ENCODE peak calls at places on chromosomes 11 and 22, in seven cellular contexts. S is K562, U is SK-N-SH, D is GM12891, J is GM12878, I is H1, Q is HepG2. H is an unnamed sample.

GRCh38 chr22:26564181-26564580 is 25.8 kb downstream of the TPST2 start:
- DNase-seq in U (no peak), Q (no peak), I (no peak), D (no peak), J (no peak), S (no peak), H (no peak)

GRCh38 chr11:129894281-129895125 is 875 bp downstream of the NFRKB start:
- DNase-seq in J (no peak), D (peak), S (no peak), I (no peak), Q (no peak), U (no peak), H (peak)

GRCh38 chr22:22895776-22896445 is 8.3 kb downstream of the IGLL5 start:
- DNase-seq in D (no peak), S (peak), I (no peak), J (no peak), Q (no peak), U (no peak), H (no peak)

GRCh38 chr11:105673089-105673488 is 63.2 kb downstream of the GRIA4 start:
- DNase-seq in Q (peak), J (no peak), D (no peak), I (peak), U (no peak), S (peak), H (no peak)

GRCh38 chr11:124950606-124951330 is 3.2 kb upstream of the CCDC15 start:
- DNase-seq in Q (no peak), D (no peak), J (no peak), S (no peak), U (no peak), I (no peak), H (no peak)

GRCh38 chr11:131447268-131447667 is 76.9 kb downstream of the NTM start:
- DNase-seq in U (no peak), D (no peak), J (no peak), Q (no peak), I (no peak), S (no peak), H (no peak)

GRCh38 chr22:23288301-23289129 is 108.2 kb downstream of the BCR start:
- DNase-seq in D (no peak), Q (no peak), S (peak), J (no peak), I (no peak), U (no peak), H (no peak)

GRCh38 chr11:31810779-31811647 is at the start of gene PAX6:
- DNase-seq in J (peak), I (peak), D (no peak), S (peak), U (peak), Q (peak), H (no peak)

GRCh38 chr11:36177837-36178236 is 111.4 kb downstream of the COMMD9 start:
- DNase-seq in D (no peak), I (no peak), S (no peak), J (no peak), Q (no peak), U (no peak), H (no peak)

GRCh38 chr22:17769013-17769715 is 5.1 kb downstream of the BID start:
- DNase-seq in D (no peak), Q (no peak), S (no peak), U (no peak), I (no peak), J (no peak), H (no peak)

GRCh38 chr11:132496341-132496740 is 1036.0 kb downstream of the OPCML start:
- DNase-seq in D (no peak), S (no peak), I (no peak), U (no peak), Q (no peak), J (no peak), H (no peak)

GRCh38 chr11:22792497-22792896 is 37.1 kb downstream of the SVIP start:
- DNase-seq in S (peak), I (no peak), J (no peak), Q (peak), D (no peak), U (no peak), H (no peak)

GRCh38 chr22:16937811-16938210 is 70.2 kb downstream of the GAB4 start:
- DNase-seq in I (no peak), Q (no peak), J (no peak), U (no peak), D (no peak), S (no peak), H (no peak)

GRCh38 chr11:22193348-22194051 is 615 bp downstream of the ANO5 start:
- DNase-seq in S (peak), U (peak), I (peak), D (peak), Q (no peak), J (no peak), H (peak)

GRCh38 chr22:23180301-23180892 is at the start of gene BCR:
- DNase-seq in I (no peak), D (peak), J (no peak), Q (no peak), S (peak), U (peak), H (peak)

DNA sequence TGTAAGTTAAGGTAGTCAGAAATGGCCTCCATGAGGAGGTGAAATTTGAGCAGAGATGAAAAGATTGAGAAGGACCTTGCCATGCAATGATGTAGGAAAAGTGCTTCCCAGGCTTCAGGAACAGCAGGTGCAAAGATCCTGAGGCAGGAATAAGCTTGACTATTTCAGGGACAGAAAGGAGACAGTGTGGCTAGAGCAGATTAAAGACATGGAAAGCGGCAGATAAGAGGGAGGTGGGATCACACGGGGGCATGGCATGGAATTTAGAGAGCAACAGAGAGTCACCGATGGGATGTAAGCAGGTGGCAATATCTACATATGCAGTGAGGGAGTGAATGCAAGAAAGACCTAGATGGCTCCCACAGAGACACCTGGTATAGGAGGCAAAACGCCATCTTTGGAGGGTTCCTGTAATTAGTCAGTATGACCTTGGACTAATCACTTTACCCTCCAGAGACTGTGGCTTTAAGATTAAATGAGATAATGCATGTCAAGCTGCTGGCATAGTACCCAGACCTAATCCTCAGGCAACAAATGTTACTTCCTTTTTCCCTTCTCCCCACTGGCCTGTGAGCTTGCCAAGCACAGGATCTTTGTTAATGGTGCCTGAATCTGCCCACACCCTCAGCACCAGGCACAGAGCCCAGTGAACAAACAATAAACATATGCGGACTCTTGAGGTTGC is 24.6 kb upstream of the ACER3 start:
- DNase-seq in U (no peak), Q (no peak), D (no peak), I (no peak), J (no peak), S (no peak), H (no peak)
- TF ChIP-seq TAF1 in U (no peak), Q (no peak), D (no peak), I (no peak), J (no peak), S (no peak), H (no peak)

GRCh38 chr22:38731703-38732161 is 24.1 kb downstream of the SUN2 start:
- DNase-seq in Q (no peak), D (no peak), S (no peak), U (no peak), J (no peak), I (no peak), H (no peak)

GRCh38 chr22:38732251-38732815 is 23.5 kb downstream of the SUN2 start:
- DNase-seq in J (no peak), I (no peak), U (no peak), Q (no peak), D (no peak), S (no peak), H (no peak)

GRCh38 chr22:38735126-38735464 is 20.7 kb downstream of the SUN2 start:
- DNase-seq in D (no peak), U (no peak), I (no peak), J (no peak), Q (no peak), S (no peak), H (no peak)

GRCh38 chr22:38734203-38735100 is 21.3 kb downstream of the SUN2 start:
- DNase-seq in D (no peak), J (no peak), U (no peak), I (no peak), S (no peak), Q (no peak), H (no peak)

DNA sequence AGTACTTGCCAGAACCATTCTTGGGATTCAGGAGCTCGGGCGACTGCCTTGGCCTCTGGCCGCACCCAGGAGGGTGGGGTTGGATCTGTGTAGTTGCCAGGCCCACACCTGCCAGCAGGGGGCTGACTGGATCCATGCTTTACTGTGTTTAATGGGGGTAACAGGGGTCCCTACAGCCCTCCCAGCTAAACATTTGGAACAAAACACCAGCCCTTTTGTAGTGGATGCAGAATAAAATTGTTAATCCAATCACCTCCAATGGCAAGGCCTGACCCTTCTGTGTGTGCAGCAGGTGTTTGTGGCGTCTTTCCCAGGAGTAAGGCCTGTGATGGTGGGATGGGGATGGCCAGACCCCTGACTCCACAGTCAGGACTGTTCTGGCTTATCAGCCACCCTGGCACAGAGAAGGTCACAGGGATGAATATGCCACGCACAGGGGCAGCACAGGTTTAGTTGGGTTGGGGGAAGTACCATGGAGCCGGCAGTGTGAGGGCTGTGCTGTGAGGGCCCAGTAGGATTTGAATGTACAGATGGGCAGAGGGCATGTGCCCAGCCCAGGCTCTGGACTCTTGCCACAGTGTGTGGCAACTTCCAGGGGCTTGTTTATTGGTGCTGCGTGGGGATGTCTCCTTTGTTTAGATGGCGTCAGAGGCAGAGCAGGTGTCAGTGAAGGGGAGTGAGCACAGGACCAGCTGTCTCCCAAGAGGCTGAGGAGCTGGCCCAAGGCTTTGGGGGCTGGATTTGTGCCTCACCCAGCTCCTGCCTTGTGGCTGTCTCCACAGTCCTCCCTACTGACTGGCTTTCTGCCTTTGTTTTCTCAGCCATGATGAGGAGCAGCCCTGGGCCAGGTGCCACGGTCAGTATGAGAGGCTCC is 22.2 kb downstream of the SUN2 start:
- DNase-seq in D (no peak), U (peak), I (peak), S (peak), J (no peak), Q (peak), H (peak)
- TF ChIP-seq TAF1 in D (no peak), U (no peak), I (no peak), S (no peak), J (no peak), Q (no peak), H (no peak)

DNA sequence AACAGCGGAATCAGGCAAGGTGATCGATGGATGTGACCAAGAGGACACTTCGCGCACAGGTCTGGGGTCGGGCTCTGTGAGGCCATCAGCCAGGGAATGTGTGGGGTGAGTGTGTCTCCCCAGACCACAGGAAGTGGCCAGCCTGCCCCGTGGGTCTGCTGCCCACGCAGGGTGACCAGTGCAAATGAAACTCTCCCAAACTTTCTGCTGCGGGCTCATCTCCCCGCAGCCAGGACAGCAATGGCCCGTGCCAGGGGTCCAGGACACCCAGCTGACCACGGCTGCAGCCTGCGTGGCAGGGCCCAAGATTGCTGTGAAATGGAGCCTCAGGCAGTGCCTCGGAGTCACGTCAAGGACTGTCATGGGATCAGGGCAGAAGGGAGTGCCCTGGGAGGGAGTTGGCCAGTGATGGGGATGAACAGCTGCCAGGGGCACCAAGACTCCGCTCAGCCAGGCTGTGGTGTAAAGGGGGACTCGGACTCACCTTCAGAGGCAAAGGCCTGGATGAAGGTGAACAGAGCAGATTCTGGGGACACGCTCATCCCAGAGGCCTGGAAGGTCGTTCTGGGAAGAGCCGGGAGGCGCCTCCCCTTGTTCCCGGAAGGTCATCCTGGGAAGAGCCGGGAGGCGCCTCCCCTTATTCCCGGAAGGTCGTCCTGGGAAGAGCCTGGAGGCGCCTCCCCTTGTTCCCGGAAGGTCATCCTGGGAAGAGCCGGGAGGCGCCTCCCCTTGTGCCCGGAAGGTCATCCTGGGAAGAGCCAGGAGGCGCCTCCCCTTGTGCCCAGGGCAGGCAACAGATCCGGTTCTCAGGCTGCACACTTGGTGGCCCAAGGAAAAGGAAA is 252.6 kb downstream of the BRD1 start:
- DNase-seq in D (no peak), Q (no peak), I (no peak), S (no peak), U (peak), J (no peak), H (no peak)
- TF ChIP-seq TAF1 in D (no peak), Q (no peak), I (no peak), S (no peak), U (no peak), J (no peak), H (no peak)

DNA sequence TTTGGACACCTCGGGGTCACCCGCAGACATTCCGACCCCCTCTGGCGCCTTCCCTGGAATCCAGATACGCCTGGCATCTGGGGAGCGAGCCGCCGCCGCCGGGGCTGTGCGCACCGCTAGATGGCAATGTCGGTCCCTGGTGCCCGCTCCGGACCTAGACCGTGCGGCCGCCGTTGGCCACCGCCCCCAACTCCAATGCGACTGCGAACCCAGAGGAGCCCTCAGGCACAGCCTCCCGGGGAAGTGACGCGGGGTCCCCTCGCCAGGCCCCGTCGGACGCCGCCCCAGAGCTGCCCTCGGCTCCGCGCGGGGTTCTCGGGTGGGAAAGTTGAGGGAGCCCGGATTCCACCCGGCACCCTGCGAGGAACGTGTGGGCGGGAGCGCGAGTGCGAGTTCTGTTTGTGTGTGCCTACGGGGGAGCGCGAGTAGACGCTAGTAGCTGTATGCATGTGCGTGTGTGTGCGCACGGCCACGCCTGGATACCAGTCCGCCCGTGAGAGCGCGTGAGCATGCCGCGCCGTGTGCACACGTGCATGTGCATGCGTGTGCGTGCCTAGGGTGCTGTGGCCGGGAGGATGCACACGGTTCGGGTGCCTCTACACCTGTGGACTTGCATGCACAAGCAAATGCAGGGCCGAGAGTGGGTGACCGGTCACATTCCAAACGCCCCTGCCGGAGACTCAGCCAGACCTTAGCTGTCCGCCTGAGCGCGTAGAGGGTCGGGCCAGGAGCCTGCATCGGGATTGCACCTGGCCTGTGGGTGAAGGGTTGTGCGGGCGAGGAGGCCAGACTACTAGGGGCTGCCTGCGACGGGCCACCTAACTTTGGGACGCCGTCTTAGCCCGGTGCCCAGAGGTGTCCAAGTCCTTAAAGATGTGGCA is 1.9 kb downstream of the CHRM4 start:
- DNase-seq in I (peak), J (no peak), Q (peak), U (peak), D (peak), S (peak), H (peak)
- TF ChIP-seq TAF1 in I (no peak), J (no peak), Q (no peak), U (no peak), D (no peak), S (no peak), H (no peak)

DNA sequence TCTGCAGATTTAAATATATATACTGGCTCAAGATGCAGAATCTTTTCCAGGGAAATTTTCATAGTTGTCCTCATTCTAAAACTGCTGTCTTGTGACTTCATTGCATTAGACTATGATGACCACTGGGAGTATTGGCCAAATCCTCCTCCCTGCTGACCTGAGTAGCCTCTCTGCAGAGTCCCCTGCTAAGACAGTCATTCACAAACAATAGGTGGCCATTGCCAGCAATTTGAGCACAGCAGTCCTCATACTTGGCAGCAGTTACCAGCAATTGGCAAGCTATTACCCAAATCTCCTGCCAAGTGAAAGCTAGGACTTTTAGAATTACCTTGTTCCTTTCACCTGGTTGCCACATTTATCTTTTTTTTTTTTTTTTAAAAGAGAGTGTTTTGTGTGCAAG is 325.8 kb downstream of the FAT3 start:
- DNase-seq in U (no peak), D (no peak), I (peak), J (no peak), Q (no peak), S (no peak), H (no peak)
- TF ChIP-seq TAF1 in U (no peak), D (no peak), I (no peak), J (no peak), Q (no peak), S (no peak), H (no peak)

H was measured in GM12892.